ENCODE peak calls at places on chromosomes 7 and 10, in five cellular contexts. R, Z, Q, W and P are unnamed samples.

GRCh38 chr10:126041804-126042231 is 145.5 kb downstream of the FANK1 start:
- DNase-seq in R (no peak), Z (peak; percentile 85), Q (no peak), W (peak; percentile 92), P (peak; percentile 71)

GRCh38 chr10:99952799-99953198 is 56.9 kb downstream of the DNMBP start:
- DNase-seq in R (no peak), Z (no peak), Q (no peak), W (no peak), P (no peak)

GRCh38 chr10:68561804-68562649 is 1.9 kb downstream of the TET1 start:
- DNase-seq in R (no peak), Z (no peak), Q (no peak), W (peak; percentile 35), P (no peak)

GRCh38 chr7:73612598-73613269 is 11.6 kb downstream of the MLXIPL start:
- DNase-seq in R (no peak), Z (no peak), Q (no peak), W (peak; percentile 56), P (peak; percentile 21)

GRCh38 chr7:43108255-43109011 is 4.0 kb upstream of the HECW1 start:
- DNase-seq in R (no peak), Z (peak; percentile 49), Q (peak; percentile 66), W (peak; percentile 64), P (peak; percentile 53)

GRCh38 chr10:86321568-86321967 is 45.0 kb downstream of the GRID1 start:
- DNase-seq in R (no peak), Z (no peak), Q (no peak), W (no peak), P (no peak)

GRCh38 chr7:16212610-16213009 is 208.7 kb downstream of the CRPPA start:
- DNase-seq in R (no peak), Z (no peak), Q (no peak), W (no peak), P (no peak)

GRCh38 chr10:131546086-131546810 is 234.7 kb upstream of the TCERG1L start:
- DNase-seq in R (no peak), Z (no peak), Q (no peak), W (no peak), P (no peak)

GRCh38 chr7:108263364-108263951 is 133.3 kb upstream of the LAMB4 start:
- DNase-seq in R (no peak), Z (no peak), Q (no peak), W (no peak), P (peak; percentile 7)

GRCh38 chr10:84179059-84179710 is 5.6 kb downstream of the GPR15LG start:
- DNase-seq in R (no peak), Z (peak; percentile 64), Q (peak; percentile 12), W (peak; percentile 48), P (peak; percentile 74)

GRCh38 chr10:122154733-122155366 is 116.2 kb upstream of the BTBD16 start:
- DNase-seq in R (no peak), Z (no peak), Q (no peak), W (peak; percentile 48), P (peak; percentile 76)

GRCh38 chr10:5533098-5533731 is 8.5 kb downstream of the CALML3 start:
- DNase-seq in R (no peak), Z (no peak), Q (no peak), W (no peak), P (no peak)

GRCh38 chr7:82175319-82175718 is 268.3 kb downstream of the CACNA2D1 start:
- DNase-seq in R (no peak), Z (no peak), Q (no peak), W (no peak), P (no peak)

GRCh38 chr10:89384474-89385324 is 6.8 kb downstream of the IFIT1B start:
- DNase-seq in R (no peak), Z (no peak), Q (no peak), W (no peak), P (peak; percentile 73)

GRCh38 chr10:103395754-103396066 is 565 bp downstream of the ATP5MK start:
- DNase-seq in R (no peak), Z (no peak), Q (no peak), W (peak; percentile 27), P (peak; percentile 16)

GRCh38 chr7:138029126-138029525 is 27.2 kb upstream of the CREB3L2 start:
- DNase-seq in R (no peak), Z (no peak), Q (no peak), W (no peak), P (no peak)

GRCh38 chr7:76509931-76510877 is at the start of gene UPK3B:
- DNase-seq in R (no peak), Z (no peak), Q (no peak), W (no peak), P (no peak)

GRCh38 chr10:66714741-66715140 is 211.1 kb upstream of the LRRTM3 start:
- DNase-seq in R (no peak), Z (no peak), Q (no peak), W (peak; percentile 56), P (peak; percentile 5)

GRCh38 chr7:130490287-130490686 is 1.6 kb upstream of the MEST start:
- DNase-seq in R (no peak), Z (no peak), Q (no peak), W (no peak), P (no peak)

GRCh38 chr7:4713183-4713784 is 31.2 kb downstream of the FOXK1 start:
- DNase-seq in R (no peak), Z (peak; percentile 66), Q (no peak), W (peak; percentile 30), P (peak; percentile 88)

GRCh38 chr7:17521437-17521836 is 223.0 kb downstream of the AHR start:
- DNase-seq in R (no peak), Z (no peak), Q (no peak), W (peak; percentile 95), P (peak; percentile 75)

GRCh38 chr10:116723428-116724281 is 18.7 kb downstream of the HSPA12A start:
- DNase-seq in R (no peak), Z (no peak), Q (no peak), W (no peak), P (no peak)

GRCh38 chr10:18238875-18239485 is 98.8 kb downstream of the CACNB2 start:
- DNase-seq in R (no peak), Z (no peak), Q (peak; percentile 17), W (peak; percentile 76), P (peak; percentile 69)

GRCh38 chr7:78716876-78717275 is 736.6 kb downstream of the MAGI2 start:
- DNase-seq in R (no peak), Z (no peak), Q (no peak), W (no peak), P (no peak)

GRCh38 chr10:3666525-3667302 is 118.3 kb downstream of the KLF6 start:
- DNase-seq in R (no peak), Z (no peak), Q (no peak), W (no peak), P (no peak)

GRCh38 chr10:110962443-110962842 is 43.0 kb downstream of the SHOC2 start:
- DNase-seq in R (no peak), Z (no peak), Q (no peak), W (no peak), P (no peak)

GRCh38 chr7:157568071-157568784 is 231.4 kb downstream of the DNAJB6 start:
- DNase-seq in R (no peak), Z (no peak), Q (no peak), W (no peak), P (no peak)

GRCh38 chr7:157567666-157568065 is 230.9 kb downstream of the DNAJB6 start:
- DNase-seq in R (no peak), Z (no peak), Q (no peak), W (no peak), P (no peak)

GRCh38 chr7:157569967-157570366 is 233.2 kb downstream of the DNAJB6 start:
- DNase-seq in R (no peak), Z (no peak), Q (no peak), W (no peak), P (no peak)

GRCh38 chr7:157570531-157571200 is 233.9 kb downstream of the DNAJB6 start:
- DNase-seq in R (no peak), Z (no peak), Q (no peak), W (no peak), P (no peak)

GRCh38 chr7:157568785-157569584 is 232.2 kb downstream of the DNAJB6 start:
- DNase-seq in R (no peak), Z (peak; percentile 20), Q (no peak), W (peak; percentile 18), P (no peak)
- H3K4me3 ChIP-seq in R (peak overlapping the region; percentile 48), Z (peak overlapping the region; percentile 47), Q (peak overlapping the region; percentile 31), W (peak overlapping the region; percentile 53), P (peak overlapping the region; percentile 52)

DNA sequence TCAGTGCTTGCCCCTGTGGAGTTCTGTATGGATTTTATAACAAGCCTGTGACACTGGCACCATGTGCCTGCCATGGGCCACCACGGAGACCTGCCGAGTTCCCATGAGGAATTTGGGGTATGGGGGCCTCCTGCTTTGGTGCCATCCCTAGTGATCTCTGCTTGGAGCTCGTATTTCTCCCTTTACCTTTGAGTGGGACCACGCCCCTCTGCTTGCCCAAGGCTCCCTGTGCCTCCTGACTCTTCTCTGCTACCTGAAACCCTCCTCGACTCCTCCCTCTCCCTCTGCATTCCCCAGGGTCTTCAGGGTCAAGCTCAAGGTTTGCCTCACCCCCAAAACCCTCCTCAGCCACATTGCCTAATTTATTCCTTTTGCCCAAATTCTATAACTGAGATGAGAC is 225.0 kb downstream of the BUB3 start:
- DNase-seq in R (no peak), Z (no peak), Q (no peak), W (no peak), P (no peak)
- TF ChIP-seq CTCF in R (no peak), Z (no peak), Q (no peak), W (no peak), P (no peak)

DNA sequence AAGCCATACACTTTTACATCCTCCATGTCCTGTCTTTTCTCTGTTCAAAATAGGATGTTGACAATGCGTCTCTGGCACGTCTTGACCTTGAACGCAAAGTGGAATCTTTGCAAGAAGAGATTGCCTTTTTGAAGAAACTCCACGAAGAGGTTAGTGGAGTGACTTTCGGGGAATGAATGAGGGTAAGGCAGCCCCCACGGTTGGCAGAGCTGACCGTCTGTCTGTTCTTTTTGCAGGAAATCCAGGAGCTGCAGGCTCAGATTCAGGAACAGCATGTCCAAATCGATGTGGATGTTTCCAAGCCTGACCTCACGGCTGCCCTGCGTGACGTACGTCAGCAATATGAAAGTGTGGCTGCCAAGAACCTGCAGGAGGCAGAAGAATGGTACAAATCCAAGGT is 5.5 kb downstream of the VIM start:
- DNase-seq in R (no peak), Z (no peak), Q (no peak), W (peak; percentile 67), P (peak; percentile 66)
- H3K4me3 ChIP-seq in R (peak overlapping the region; percentile 95), Z (no peak overlapping the region), Q (peak overlapping the region; percentile 99), W (no peak overlapping the region), P (peak overlapping the region; percentile 99)

GRCh38 chr7:37332218-37333016 is 116.2 kb downstream of the ELMO1 start:
- DNase-seq in R (no peak), Z (no peak), Q (no peak), W (no peak), P (no peak)

GRCh38 chr7:37330775-37331174 is 117.9 kb downstream of the ELMO1 start:
- DNase-seq in R (no peak), Z (no peak), Q (no peak), W (no peak), P (no peak)

GRCh38 chr7:37336259-37336658 is 112.4 kb downstream of the ELMO1 start:
- DNase-seq in R (no peak), Z (peak; percentile 81), Q (no peak), W (no peak), P (no peak)

GRCh38 chr7:37329940-37330339 is 118.7 kb downstream of the ELMO1 start:
- DNase-seq in R (no peak), Z (no peak), Q (no peak), W (no peak), P (no peak)

DNA sequence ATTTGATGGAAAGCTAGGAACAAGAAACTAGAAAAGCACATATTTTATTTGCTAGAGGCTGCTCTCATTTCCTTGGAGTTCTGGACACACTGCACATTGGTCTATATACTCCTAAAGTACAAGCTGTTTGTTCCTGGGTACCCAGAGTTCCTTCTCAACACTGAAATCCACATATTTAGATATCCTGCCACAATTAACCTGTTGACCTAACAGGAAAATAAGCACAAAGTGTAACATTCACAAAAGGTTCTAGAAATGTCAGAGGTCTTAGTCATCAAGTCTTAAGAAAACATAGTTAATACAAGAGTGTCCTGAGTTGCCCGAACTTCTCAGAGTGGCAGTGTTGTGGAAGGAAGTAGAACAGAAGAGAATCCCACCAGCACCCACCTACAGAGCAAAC is 115.6 kb downstream of the ELMO1 start:
- DNase-seq in R (no peak), Z (no peak), Q (no peak), W (no peak), P (no peak)
- TF ChIP-seq CTCF in R (no peak), Z (no peak), Q (no peak), W (no peak), P (no peak)